ENCODE peak calls at places on chromosome 12, in five cellular contexts. F, O, U, B and A are unnamed samples.

GRCh38 chr12:57604454-57605307 is at the start of gene DTX3:
- DNase-seq in O (peak), F (peak), U (peak), B (peak), A (peak)

GRCh38 chr12:26027401-26027800 is 68.9 kb downstream of the RASSF8 start:
- DNase-seq in B (no peak), U (no peak), O (no peak), F (no peak), A (no peak)

GRCh38 chr12:118136559-118137003 is 657 bp downstream of the PEBP1 start:
- DNase-seq in U (peak), O (peak), B (peak), F (peak), A (peak)

GRCh38 chr12:101521136-101521535 is 46.0 kb downstream of the SPIC start:
- DNase-seq in O (no peak), U (no peak), B (no peak), F (peak), A (no peak)

GRCh38 chr12:124551268-124552144 is 15.9 kb downstream of the NCOR2 start:
- DNase-seq in U (peak), B (no peak), O (peak), F (no peak), A (peak)

GRCh38 chr12:122987086-122987951 is 6.8 kb downstream of the ARL6IP4 start:
- DNase-seq in U (no peak), B (no peak), O (no peak), F (no peak), A (no peak)

GRCh38 chr12:56469007-56469930 is 891 bp downstream of the SPRYD4 start:
- DNase-seq in U (no peak), O (peak), B (no peak), F (no peak), A (no peak)

GRCh38 chr12:101038289-101038871 is 171.7 kb downstream of the SLC5A8 start:
- DNase-seq in O (peak), U (no peak), F (no peak), B (peak), A (peak)

GRCh38 chr12:121838096-121838495 is 20.6 kb downstream of the HPD start:
- DNase-seq in O (no peak), F (no peak), U (peak), B (no peak), A (no peak)

GRCh38 chr12:64779349-64779974 is 20.3 kb upstream of the GNS start:
- DNase-seq in O (no peak), B (no peak), U (no peak), F (no peak), A (no peak)

GRCh38 chr12:55722948-55723347 is 2.8 kb downstream of the RDH5 start:
- DNase-seq in O (no peak), U (no peak), B (no peak), F (no peak), A (no peak)

GRCh38 chr12:44551631-44552030 is 324.5 kb downstream of the NELL2 start:
- DNase-seq in F (no peak), B (no peak), U (no peak), O (no peak), A (no peak)

GRCh38 chr12:105724651-105725050 is 394.2 kb downstream of the C12orf75 start:
- DNase-seq in B (peak), O (no peak), U (no peak), F (no peak), A (no peak)

GRCh38 chr12:3107071-3107583 is 29.9 kb downstream of the TSPAN9 start:
- DNase-seq in U (peak), B (peak), F (no peak), O (no peak), A (no peak)

GRCh38 chr12:45235087-45236025 is 19.5 kb downstream of the ANO6 start:
- DNase-seq in B (peak), F (peak), U (peak), O (no peak), A (peak)

GRCh38 chr12:24905431-24905830 is 43.5 kb downstream of the BCAT1 start:
- DNase-seq in U (no peak), F (no peak), O (no peak), B (peak), A (no peak)

GRCh38 chr12:22333751-22334695 is 484 bp downstream of the ST8SIA1 start:
- DNase-seq in F (peak), U (peak), B (no peak), O (no peak), A (peak)

GRCh38 chr12:49253033-49253623 is 11.8 kb upstream of the TUBA1C start:
- DNase-seq in B (no peak), F (no peak), O (no peak), U (no peak), A (no peak)

GRCh38 chr12:49587174-49587908 is 18.1 kb downstream of the FAM186B start:
- DNase-seq in U (no peak), F (peak), O (no peak), B (no peak), A (no peak)

GRCh38 chr12:94676011-94676709 is 25.8 kb upstream of the TMCC3 start:
- DNase-seq in B (no peak), U (peak), F (no peak), O (no peak), A (no peak)

GRCh38 chr12:125797421-125798175 is 732.4 kb downstream of the AACS start:
- DNase-seq in B (no peak), F (no peak), O (no peak), U (no peak), A (no peak)

GRCh38 chr12:91381309-91381804 is 198.7 kb upstream of the DCN start:
- DNase-seq in B (peak), U (peak), O (peak), F (no peak), A (peak)

GRCh38 chr12:130456375-130457199 is 118.9 kb downstream of the PIWIL1 start:
- DNase-seq in B (no peak), F (no peak), U (no peak), O (no peak), A (no peak)

GRCh38 chr12:31008961-31009840 is 64.5 kb upstream of the DDX11 start:
- DNase-seq in B (no peak), O (no peak), F (peak), U (no peak), A (no peak)

GRCh38 chr12:5102261-5102789 is 58.6 kb downstream of the KCNA5 start:
- DNase-seq in F (no peak), B (peak), O (no peak), U (no peak), A (peak)

GRCh38 chr12:91272456-91273063 is 89.9 kb upstream of the DCN start:
- DNase-seq in F (peak), O (no peak), B (peak), U (peak), A (no peak)

GRCh38 chr12:25155031-25155576 is 39.9 kb downstream of the DNAI7 start:
- DNase-seq in F (no peak), O (peak), U (no peak), B (peak), A (peak)

GRCh38 chr12:90621927-90622326 is 333.0 kb downstream of the CCER1 start:
- DNase-seq in F (no peak), U (no peak), B (peak), O (no peak), A (peak)

GRCh38 chr12:101697197-101697929 is at the start of gene CHPT1:
- DNase-seq in O (peak), B (peak), U (peak), F (peak), A (peak)

GRCh38 chr12:46617167-46617566 is 208.6 kb downstream of the SLC38A4 start:
- DNase-seq in F (no peak), O (no peak), U (no peak), B (peak), A (peak)

GRCh38 chr12:100031821-100032220 is 47.1 kb upstream of the ANKS1B start:
- DNase-seq in O (no peak), F (no peak), U (no peak), B (peak), A (peak)

GRCh38 chr12:116524964-116525379 is 34.2 kb upstream of the MAP1LC3B2 start:
- DNase-seq in F (peak), U (peak), O (no peak), B (peak), A (no peak)
- TF ChIP-seq CTCF in F (no peak), U (peak), O (no peak), B (peak), A (no peak)

GRCh38 chr12:89461649-89462612 is 62.7 kb downstream of the GALNT4 start:
- DNase-seq in U (no peak), F (no peak), B (peak), O (no peak), A (no peak)

GRCh38 chr12:89464974-89465592 is 59.5 kb downstream of the GALNT4 start:
- DNase-seq in U (no peak), B (no peak), O (no peak), F (no peak), A (no peak)

GRCh38 chr12:89456565-89456964 is 68.0 kb downstream of the GALNT4 start:
- DNase-seq in U (no peak), B (no peak), O (no peak), F (no peak), A (no peak)

DNA sequence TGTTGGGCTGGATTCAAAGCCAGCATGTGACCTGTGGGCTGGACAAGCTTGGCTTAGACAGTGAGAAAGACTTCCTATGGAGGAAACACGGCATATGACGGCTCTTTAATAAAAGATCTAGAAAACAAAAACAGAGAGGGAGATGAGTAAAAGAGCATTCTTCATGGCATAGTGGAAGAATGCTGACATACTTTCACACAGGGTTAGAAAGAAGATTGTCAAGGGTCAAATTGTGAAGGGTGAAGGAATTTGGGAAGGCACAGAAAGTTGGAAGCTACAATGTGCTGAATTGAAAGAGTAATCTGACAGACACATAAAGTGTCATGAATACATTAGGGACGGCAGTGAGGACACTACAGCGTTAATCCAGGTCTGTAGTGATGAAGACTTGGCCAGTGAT is 63.4 kb downstream of the GALNT4 start:
- DNase-seq in U (no peak), O (no peak), F (no peak), B (peak), A (no peak)
- H3K4me3 ChIP-seq in U (no peak), O (no peak), F (no peak), B (no peak), A (no peak)

DNA sequence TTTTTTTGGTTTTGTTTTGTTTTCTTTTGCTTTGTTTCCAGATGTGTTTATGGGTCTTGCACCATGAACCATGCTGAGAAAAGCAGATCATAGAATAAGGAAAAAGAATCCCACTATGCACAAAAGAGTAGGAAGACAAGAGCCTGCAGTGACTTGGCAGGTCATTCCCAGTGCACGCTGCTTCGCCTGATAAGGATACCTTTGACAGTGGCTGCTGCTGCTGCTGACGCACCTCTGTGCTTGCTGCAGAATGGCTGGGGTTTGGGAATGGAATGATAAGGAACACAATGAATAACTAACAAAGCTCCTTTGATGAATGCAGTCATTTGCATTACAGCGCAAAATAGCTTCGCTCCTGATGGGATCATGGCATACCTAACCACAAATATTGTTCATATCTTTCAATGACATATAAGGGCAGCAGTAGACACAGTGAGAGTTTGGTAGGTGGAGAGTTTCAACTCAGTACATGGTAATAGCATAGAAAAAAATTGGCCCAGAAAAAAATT is 278.7 kb downstream of the PDZRN4 start:
- DNase-seq in U (peak), O (no peak), F (no peak), B (no peak), A (no peak)
- TF ChIP-seq CTCF in U (no peak), O (no peak), F (no peak), B (no peak), A (no peak)

GRCh38 chr12:58648151-58648550 is 272.2 kb downstream of the LRIG3 start:
- DNase-seq in B (peak), O (no peak), U (no peak), F (no peak), A (no peak)
- H3K4me3 ChIP-seq in B (peak), O (no peak), U (no peak), F (no peak), A (no peak)

DNA sequence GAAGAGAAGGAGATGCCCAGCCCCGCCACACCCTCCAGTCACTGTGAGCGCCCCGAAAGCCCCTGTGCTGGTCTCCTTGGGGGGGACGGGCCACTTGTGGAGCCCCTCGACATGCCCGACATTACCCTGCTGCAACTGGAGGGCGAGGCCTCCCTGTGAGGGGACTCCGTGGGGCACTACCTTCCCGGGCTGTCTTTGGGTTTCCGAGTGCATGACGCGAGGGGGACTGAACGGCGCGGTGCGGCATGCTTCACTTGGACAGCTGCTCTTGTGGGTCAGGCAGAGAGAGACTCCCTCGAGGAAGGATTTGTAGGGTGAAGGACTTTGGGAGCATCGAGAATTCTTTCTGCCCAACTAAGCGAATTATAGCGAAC is 1.1 kb downstream of the CCDC184 start:
- DNase-seq in B (no peak), U (peak), O (no peak), F (no peak), A (peak)
- TF ChIP-seq CTCF in B (no peak), U (no peak), O (no peak), F (no peak), A (no peak)

GRCh38 chr12:97568336-97569180 is 106.0 kb downstream of the RMST start:
- DNase-seq in O (no peak), F (no peak), B (no peak), U (no peak), A (no peak)

GRCh38 chr12:97572220-97572619 is 109.6 kb downstream of the RMST start:
- DNase-seq in O (no peak), B (no peak), F (no peak), U (no peak), A (no peak)

GRCh38 chr12:97567619-97568110 is 105.1 kb downstream of the RMST start:
- DNase-seq in O (no peak), B (no peak), F (no peak), U (no peak), A (no peak)
- H3K4me3 ChIP-seq in O (no peak), B (no peak), F (no peak), U (no peak), A (no peak)

GRCh38 chr12:98646165-98646764 is 1.2 kb downstream of the APAF1 start:
- DNase-seq in F (no peak), U (no peak), O (no peak), B (peak), A (peak)
- TF ChIP-seq CTCF in F (no peak), U (peak), O (peak), B (peak), A (no peak)

GRCh38 chr12:132302466-132303358 is 26.7 kb downstream of the GALNT9 start:
- DNase-seq in U (no peak), O (no peak), B (no peak), F (no peak), A (no peak)
- H3K4me3 ChIP-seq in U (no peak), O (no peak), B (no peak), F (no peak), A (no peak)